ENCODE peak calls at places on chromosomes 3 and 15, in six cellular contexts. Y is GM12878, I is A549, T is K562, V is endothelial cell of umbilical vein, R is HepG2. M is an unnamed sample.

GRCh38 chr3:68424796-68425460 is 507.4 kb downstream of the TAFA4 start:
- DNase-seq in T (no peak), I (no peak), R (no peak), V (no peak), Y (no peak), M (no peak)

GRCh38 chr15:101684384-101684783 is 32.2 kb upstream of the TM2D3 start:
- DNase-seq in Y (no peak), T (no peak), I (peak), V (no peak), R (no peak), M (no peak)

GRCh38 chr3:9196009-9196408 is 53.4 kb downstream of the SRGAP3 start:
- DNase-seq in V (no peak), Y (no peak), T (no peak), I (no peak), R (no peak), M (no peak)

GRCh38 chr3:132445812-132446211 is 28.5 kb downstream of the DNAJC13 start:
- DNase-seq in Y (no peak), I (no peak), T (no peak), V (peak), R (no peak), M (peak)

GRCh38 chr3:31848921-31849320 is 132.1 kb downstream of the OSBPL10 start:
- DNase-seq in T (peak), Y (no peak), I (no peak), R (peak), V (no peak), M (no peak)

GRCh38 chr3:25229584-25229983 is 198.5 kb upstream of the RARB start:
- DNase-seq in R (no peak), V (no peak), T (no peak), Y (no peak), I (no peak), M (no peak)

GRCh38 chr3:14435175-14436011 is 33.0 kb downstream of the SLC6A6 start:
- DNase-seq in V (peak), Y (no peak), R (no peak), I (no peak), T (no peak), M (no peak)

GRCh38 chr3:164194842-164195241 is 883.5 kb downstream of the SI start:
- DNase-seq in I (no peak), V (no peak), R (peak), T (no peak), Y (no peak), M (peak)

GRCh38 chr3:160003520-160004128 is 15.0 kb downstream of the IL12A start:
- DNase-seq in R (peak), I (peak), T (peak), Y (no peak), V (peak), M (peak)

GRCh38 chr15:92541197-92542190 is 114.1 kb downstream of the FAM174B start:
- DNase-seq in I (no peak), Y (no peak), R (no peak), V (no peak), T (no peak), M (no peak)

GRCh38 chr3:129836381-129837056 is 57.0 kb downstream of the TMCC1 start:
- DNase-seq in R (no peak), I (no peak), V (no peak), Y (no peak), T (no peak), M (no peak)

GRCh38 chr3:42749753-42750231 is 23.3 kb downstream of the CCDC13 start:
- DNase-seq in T (peak), I (peak), V (no peak), Y (no peak), R (no peak), M (peak)

GRCh38 chr15:56640127-56640526 is 93.2 kb downstream of the ZNF280D start:
- DNase-seq in Y (no peak), T (no peak), R (no peak), V (no peak), I (no peak), M (no peak)

GRCh38 chr3:18135083-18135814 is 289.9 kb downstream of the SATB1 start:
- DNase-seq in V (no peak), Y (no peak), R (no peak), I (no peak), T (no peak), M (no peak)

GRCh38 chr15:66842710-66843441 is 140.8 kb downstream of the SMAD6 start:
- DNase-seq in T (peak), R (peak), V (peak), Y (no peak), I (peak), M (peak)

GRCh38 chr3:69646287-69647067 is 92.8 kb upstream of the MITF start:
- DNase-seq in V (no peak), Y (no peak), R (no peak), T (no peak), I (no peak), M (no peak)

GRCh38 chr3:128075516-128076464 is 23.6 kb downstream of the SEC61A1 start:
- DNase-seq in V (peak), T (peak), I (peak), Y (no peak), R (no peak), M (no peak)

DNA sequence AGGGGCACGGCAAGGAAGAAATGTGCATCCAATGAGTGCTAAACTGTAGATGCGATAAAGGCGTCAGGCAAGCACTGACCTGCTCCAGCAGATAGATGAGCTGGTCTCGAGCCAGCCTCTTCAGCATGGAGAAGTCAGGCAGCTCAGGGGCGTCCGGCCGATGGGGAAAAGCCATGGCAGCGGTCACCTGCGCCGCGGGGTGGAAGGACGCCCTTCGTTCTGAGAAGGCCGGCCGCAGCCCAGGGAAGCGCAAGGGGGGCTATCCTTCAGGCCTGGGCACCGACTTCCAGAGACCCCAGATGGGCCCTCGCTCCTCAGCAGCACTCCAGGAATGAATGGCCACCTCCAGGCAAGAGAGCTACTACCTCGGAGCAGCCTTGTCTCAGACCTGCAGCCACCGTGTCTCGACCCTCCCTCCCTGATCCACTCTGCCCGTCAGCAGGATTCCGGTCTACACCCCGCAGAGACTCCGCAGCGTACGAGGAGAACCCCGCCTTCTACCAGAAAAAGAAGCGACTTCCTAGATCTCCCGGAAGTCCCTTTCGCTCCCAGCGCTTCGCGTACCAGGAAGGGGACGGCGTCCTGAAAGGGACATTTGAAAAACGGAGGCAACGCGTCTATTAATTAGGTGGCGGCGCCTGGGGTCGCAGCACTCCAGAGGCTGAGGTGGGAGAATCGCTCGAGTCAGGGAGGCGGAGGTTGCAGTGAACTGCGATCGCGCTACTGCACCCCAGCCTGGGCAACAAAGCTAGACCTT is at the start of gene VPS33B:
- DNase-seq in R (peak), I (peak), Y (peak), V (peak), T (peak), M (peak)
- TF ChIP-seq CTCF in R (peak), I (no peak), Y (no peak), V (no peak), T (no peak), M (no peak)

GRCh38 chr3:188594137-188594536 is 440.2 kb downstream of the LPP start:
- DNase-seq in I (no peak), Y (no peak), T (no peak), V (peak), R (no peak), M (no peak)
- TF ChIP-seq MAX in I (no peak), Y (no peak), T (no peak), V (no peak), R (no peak), M (no peak)

GRCh38 chr3:133992951-133993595 is 36.7 kb downstream of the SLCO2A1 start:
- DNase-seq in T (no peak), I (no peak), R (no peak), V (no peak), Y (no peak), M (no peak)
- TF ChIP-seq MYC in T (no peak), I (no peak), R (no peak), V (no peak), Y (no peak), M (no peak)

GRCh38 chr3:77320514-77320913 is 280.6 kb downstream of the ROBO2 start:
- DNase-seq in R (peak), T (peak), Y (no peak), V (peak), I (no peak), M (peak)
- TF ChIP-seq CTCF in R (peak), T (peak), Y (peak), V (peak), I (peak), M (peak)

GRCh38 chr15:82763361-82764142 is 42.3 kb downstream of the FSD2 start:
- DNase-seq in V (no peak), Y (no peak), I (no peak), T (no peak), R (peak), M (no peak)
- TF ChIP-seq MAX in V (no peak), Y (no peak), I (no peak), T (no peak), R (no peak), M (no peak)

GRCh38 chr15:61780278-61780677 is 280.0 kb downstream of the VPS13C start:
- DNase-seq in Y (no peak), T (no peak), V (no peak), R (no peak), I (no peak), M (no peak)
- TF ChIP-seq MYC in Y (no peak), T (no peak), V (no peak), R (no peak), I (no peak), M (no peak)

DNA sequence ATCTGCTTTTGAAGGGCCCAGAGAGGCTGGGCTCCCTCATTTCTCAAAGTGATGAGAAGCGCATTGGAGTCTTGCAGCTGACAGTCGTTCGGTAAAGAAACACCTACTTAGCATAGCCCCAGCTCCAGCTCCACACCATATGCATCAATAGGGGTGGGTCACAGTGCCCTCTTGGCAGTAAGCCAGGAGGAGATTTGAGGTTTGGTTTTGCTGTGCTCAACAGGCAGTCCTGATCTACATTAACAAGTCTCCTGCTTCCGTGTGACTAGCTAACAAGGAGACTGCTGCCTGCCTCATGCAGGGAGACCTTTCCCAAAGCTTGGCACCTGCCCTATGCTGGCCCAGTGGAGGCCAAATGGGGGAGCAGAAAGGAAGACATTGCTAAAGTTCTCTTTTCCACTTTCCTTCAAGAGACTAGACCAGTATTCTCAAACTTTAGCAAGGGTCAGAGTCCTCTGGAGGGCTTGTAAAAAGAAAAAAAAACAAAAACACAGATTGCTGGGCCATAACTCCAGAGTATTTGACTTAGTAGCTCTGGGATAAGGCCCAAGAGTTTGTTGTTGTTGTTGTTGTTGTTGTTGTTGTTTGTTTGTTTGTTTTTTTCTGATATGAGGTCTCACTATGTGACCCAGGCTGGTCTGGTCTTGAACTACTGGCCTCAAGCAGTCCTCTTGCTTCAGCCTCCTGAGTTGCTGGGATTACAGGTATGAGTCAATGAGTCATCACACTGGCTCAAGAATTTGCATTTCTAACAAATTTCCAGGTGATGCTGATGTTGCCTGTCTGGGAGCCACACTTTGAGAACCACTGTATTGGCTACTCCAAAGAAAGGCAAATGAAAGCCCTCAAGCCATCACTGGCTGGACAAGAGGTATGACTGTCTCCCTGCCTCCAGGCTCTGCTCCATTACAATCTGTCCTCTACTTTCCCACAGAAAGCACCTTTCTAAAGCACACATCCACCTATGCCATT is 294.9 kb downstream of the RORA start:
- DNase-seq in R (no peak), I (no peak), V (no peak), Y (no peak), T (no peak), M (no peak)
- TF ChIP-seq CTCF in R (no peak), I (no peak), V (no peak), Y (no peak), T (no peak), M (no peak)